ENCODE peak calls at places on chromosomes 4 and X, in five cellular contexts. P is A673, B is AG04450, N is NCI-H2029 treated with DMSO at 0.1 percent for 48 hours, R is Panc1. D is an unnamed sample.

GRCh38 chrX:149950681-149951080 is 12.4 kb upstream of the EOLA2 start:
- DNase-seq in P (peak; percentile 60), B (peak; percentile 23), N (no peak), R (no peak), D (peak; percentile 52)

GRCh38 chr4:105352826-105353225 is 121.0 kb downstream of the PPA2 start:
- DNase-seq in P (no peak), B (no peak), N (no peak), R (no peak), D (no peak)

GRCh38 chr4:42320822-42321388 is 76.4 kb upstream of the SHISA3 start:
- DNase-seq in P (no peak), B (no peak), N (no peak), R (no peak), D (no peak)

GRCh38 chr4:10172278-10173038 is 55.9 kb upstream of the WDR1 start:
- DNase-seq in P (peak; percentile 33), B (no peak), N (no peak), R (no peak), D (no peak)

GRCh38 chr4:8039290-8039689 is 99.6 kb upstream of the AFAP1 start:
- DNase-seq in P (peak; percentile 57), B (no peak), N (peak; percentile 97), R (no peak), D (no peak)

GRCh38 chr4:160562661-160563060 is 1459.8 kb downstream of the RAPGEF2 start:
- DNase-seq in P (no peak), B (no peak), N (no peak), R (no peak), D (no peak)

GRCh38 chr4:5752803-5753184 is 41.8 kb downstream of the EVC start:
- DNase-seq in P (no peak), B (no peak), N (no peak), R (no peak), D (no peak)

GRCh38 chr4:147019061-147019460 is 73.4 kb upstream of the TTC29 start:
- DNase-seq in P (peak; percentile 71), B (peak; percentile 13), N (no peak), R (peak; percentile 17), D (peak; percentile 60)

GRCh38 chr4:8773124-8773931 is 98.3 kb downstream of the HMX1 start:
- DNase-seq in P (no peak), B (no peak), N (no peak), R (no peak), D (no peak)

D was measured in NCI-H82.